ENCODE peak calls at places on chromosomes 6 and 20, in five cellular contexts. W is fibroblast of lung, C is esophagus squamous epithelium, T is HepG2, Y is HCT116. R is an unnamed sample.

GRCh38 chr6:53691667-53692133 is 26.1 kb upstream of the KLHL31 start:
- DNase-seq in W (no peak), C (no peak), T (no peak), Y (no peak), R (no peak)

GRCh38 chr6:84772428-84773132 is 8.2 kb upstream of the TBX18 start:
- DNase-seq in W (no peak), C (no peak), T (no peak), Y (no peak), R (no peak)

GRCh38 chr6:26323525-26324294 is 41.3 kb upstream of the BTN3A2 start:
- DNase-seq in W (no peak), C (no peak), T (peak; percentile 71), Y (no peak), R (no peak)

GRCh38 chr6:35370124-35370741 is 27.9 kb downstream of the PPARD start:
- DNase-seq in W (peak; percentile 93), C (no peak), T (peak; percentile 65), Y (peak; percentile 73), R (peak; percentile 80)

GRCh38 chr6:26420607-26421235 is 18.6 kb downstream of the BTN3A1 start:
- DNase-seq in W (peak; percentile 46), C (no peak), T (peak; percentile 61), Y (peak; percentile 35), R (peak; percentile 25)

GRCh38 chr6:125597411-125598253 is 151.8 kb upstream of the HEY2 start:
- DNase-seq in W (no peak), C (no peak), T (no peak), Y (no peak), R (peak; percentile 66)

GRCh38 chr6:87700351-87700728 is 1.7 kb downstream of the AKIRIN2 start:
- DNase-seq in W (no peak), C (no peak), T (no peak), Y (no peak), R (no peak)

GRCh38 chr6:105810105-105810921 is 275.8 kb upstream of the PRDM1 start:
- DNase-seq in W (peak; percentile 91), C (no peak), T (no peak), Y (peak; percentile 35), R (peak; percentile 23)

GRCh38 chr6:140401666-140402255 is 1027.3 kb upstream of the CITED2 start:
- DNase-seq in W (no peak), C (no peak), T (no peak), Y (no peak), R (no peak)

GRCh38 chr6:30325873-30326445 is 768 bp upstream of the TRIM39 start:
- DNase-seq in W (no peak), C (no peak), T (no peak), Y (peak; percentile 59), R (no peak)

GRCh38 chr6:79797105-79797504 is 150.2 kb downstream of the ELOVL4 start:
- DNase-seq in W (no peak), C (no peak), T (no peak), Y (no peak), R (no peak)

GRCh38 chr6:118468682-118469465 is 79.2 kb upstream of the PLN start:
- DNase-seq in W (peak; percentile 42), C (no peak), T (peak; percentile 90), Y (no peak), R (no peak)

GRCh38 chr6:13355969-13356368 is 27.6 kb upstream of the TBC1D7 start:
- DNase-seq in W (no peak), C (no peak), T (no peak), Y (no peak), R (no peak)

GRCh38 chr20:8322654-8323053 is 190.6 kb downstream of the PLCB1 start:
- DNase-seq in W (no peak), C (no peak), T (no peak), Y (no peak), R (no peak)

GRCh38 chr6:89402776-89403175 is 9.3 kb downstream of the RRAGD start:
- DNase-seq in W (no peak), C (no peak), T (no peak), Y (no peak), R (no peak)

GRCh38 chr20:48638546-48638945 is 189.3 kb downstream of the PREX1 start:
- DNase-seq in W (peak; percentile 68), C (no peak), T (no peak), Y (peak; percentile 16), R (no peak)

DNA sequence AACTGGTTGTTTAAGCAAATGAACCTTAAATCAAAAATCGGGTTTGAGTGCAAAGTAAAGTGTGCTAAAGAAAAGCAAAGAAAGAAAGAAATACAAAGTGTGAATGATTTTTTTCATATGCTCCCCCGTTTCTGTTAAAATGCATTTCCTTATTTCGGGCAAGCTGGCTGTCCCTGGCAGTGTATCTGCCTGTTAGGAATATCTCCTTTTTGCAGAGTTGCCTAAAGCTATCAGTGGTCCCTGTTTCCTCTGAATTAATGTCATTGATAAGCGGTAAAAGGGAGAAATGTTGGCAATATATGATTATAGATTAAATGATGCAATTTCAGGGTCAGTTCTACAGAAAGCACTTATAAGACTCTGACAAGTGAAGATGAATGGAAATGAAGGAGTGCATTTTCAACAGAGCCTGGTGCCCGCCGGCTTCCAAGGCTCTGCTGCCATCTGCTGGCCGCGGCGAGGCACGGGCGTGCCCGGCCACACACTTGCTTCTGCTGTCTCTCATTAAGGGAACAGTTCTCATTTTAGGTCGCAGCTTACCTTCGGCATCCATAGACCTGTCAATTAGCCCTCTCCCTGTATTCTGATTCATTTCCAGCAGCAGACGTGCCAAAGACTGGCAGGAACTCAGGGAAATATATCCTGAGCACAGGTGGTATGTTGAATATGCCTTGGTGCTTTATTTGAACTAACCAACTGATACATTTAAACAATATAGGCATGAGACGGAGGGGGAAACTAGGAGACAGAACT is 381.9 kb downstream of the C6orf118 start:
- DNase-seq in W (peak; percentile 50), C (no peak), T (peak; percentile 18), Y (peak; percentile 1), R (peak; percentile 48)
- H3K4me3 ChIP-seq in W (no peak overlapping the region), C (no peak overlapping the region), T (no peak overlapping the region), Y (no peak overlapping the region), R (no peak overlapping the region)

GRCh38 chr6:132459605-132459952 is 53.3 kb downstream of the STX7 start:
- DNase-seq in W (no peak), C (no peak), T (no peak), Y (no peak), R (no peak)

GRCh38 chr6:132461958-132462357 is 51.0 kb downstream of the STX7 start:
- DNase-seq in W (no peak), C (no peak), T (no peak), Y (no peak), R (no peak)

GRCh38 chr6:132458887-132459604 is 53.9 kb downstream of the STX7 start:
- DNase-seq in W (no peak), C (no peak), T (no peak), Y (no peak), R (no peak)

DNA sequence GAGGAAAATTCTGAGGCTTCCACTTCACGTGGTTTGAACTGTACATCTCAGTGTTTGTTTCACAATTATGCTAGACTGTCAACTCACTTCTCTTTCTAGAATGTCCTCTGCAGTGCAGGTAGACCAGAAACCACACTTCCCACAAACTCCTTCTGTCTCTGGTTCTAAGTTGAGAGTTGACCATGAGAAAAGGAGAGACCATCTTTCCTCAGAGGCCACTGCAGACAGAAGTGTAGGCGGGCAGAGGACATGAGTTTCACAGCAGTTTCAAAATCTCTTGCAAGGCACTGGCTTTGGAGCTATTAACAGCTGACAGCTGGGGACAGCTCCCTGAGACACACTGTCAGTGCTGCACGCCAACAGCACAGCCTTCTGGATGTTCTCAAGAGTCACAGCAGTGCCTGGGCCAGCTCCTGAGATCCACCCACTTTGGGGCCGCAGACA is 55.4 kb upstream of the MOXD1 start:
- DNase-seq in W (peak; percentile 21), C (no peak), T (no peak), Y (no peak), R (peak; percentile 58)
- H3K27ac ChIP-seq in W (no peak overlapping the region), C (no peak overlapping the region), T (no peak overlapping the region), Y (no peak overlapping the region), R (no peak overlapping the region)

DNA sequence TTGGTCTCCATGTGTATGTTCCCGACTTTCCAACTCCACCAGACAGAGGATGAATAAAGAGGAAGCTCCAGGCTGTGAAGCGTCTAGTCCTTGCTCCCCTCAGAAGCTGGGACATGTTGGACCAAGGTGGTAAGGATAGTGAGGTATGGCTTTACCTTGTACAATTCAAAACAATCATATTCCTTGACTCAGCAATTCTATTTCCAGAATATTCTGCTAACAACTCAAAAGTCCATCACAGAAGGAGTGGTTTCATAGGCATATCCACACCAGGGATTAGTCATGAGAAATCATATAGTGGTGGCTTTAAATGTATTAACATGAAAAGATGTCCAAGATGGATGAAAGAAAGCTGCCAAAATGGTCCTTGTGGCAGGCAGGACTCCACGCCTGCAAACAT is 19.8 kb downstream of the FKBP1A start:
- DNase-seq in W (no peak), C (no peak), T (no peak), Y (no peak), R (peak; percentile 2)
- H3K4me1 ChIP-seq in W (peaks cover 20% of the 10 kb centered on the region), C (peaks cover 81% of the 10 kb centered on the region), T (peaks cover 13% of the 10 kb centered on the region), Y (peaks cover 6% of the 10 kb centered on the region), R (peaks cover 92% of the 10 kb centered on the region)

GRCh38 chr20:5687884-5688283 is 62.3 kb upstream of the SHLD1 start:
- DNase-seq in W (no peak), C (no peak), T (no peak), Y (no peak), R (no peak)

GRCh38 chr20:5688431-5688972 is 61.7 kb upstream of the SHLD1 start:
- DNase-seq in W (no peak), C (no peak), T (no peak), Y (no peak), R (peak; percentile 34)

GRCh38 chr20:5689451-5689850 is 60.8 kb upstream of the SHLD1 start:
- DNase-seq in W (no peak), C (no peak), T (peak; percentile 47), Y (no peak), R (no peak)

GRCh38 chr20:5696011-5696559 is 54.1 kb upstream of the SHLD1 start:
- DNase-seq in W (peak; percentile 99), C (no peak), T (peak; percentile 47), Y (no peak), R (no peak)

GRCh38 chr20:5691918-5692618 is 58.1 kb upstream of the SHLD1 start:
- DNase-seq in W (no peak), C (no peak), T (peak; percentile 35), Y (no peak), R (no peak)
- H3K4me3 ChIP-seq in W (no peak overlapping the region), C (no peak overlapping the region), T (no peak overlapping the region), Y (no peak overlapping the region), R (no peak overlapping the region)

GRCh38 chr6:157840261-157840660 is 17.2 kb downstream of the SNX9 start:
- DNase-seq in W (no peak), C (no peak), T (no peak), Y (no peak), R (no peak)
- H3K27ac ChIP-seq in W (no peak overlapping the region), C (no peak overlapping the region), T (no peak overlapping the region), Y (peak overlapping the region; percentile 64), R (no peak overlapping the region)

DNA sequence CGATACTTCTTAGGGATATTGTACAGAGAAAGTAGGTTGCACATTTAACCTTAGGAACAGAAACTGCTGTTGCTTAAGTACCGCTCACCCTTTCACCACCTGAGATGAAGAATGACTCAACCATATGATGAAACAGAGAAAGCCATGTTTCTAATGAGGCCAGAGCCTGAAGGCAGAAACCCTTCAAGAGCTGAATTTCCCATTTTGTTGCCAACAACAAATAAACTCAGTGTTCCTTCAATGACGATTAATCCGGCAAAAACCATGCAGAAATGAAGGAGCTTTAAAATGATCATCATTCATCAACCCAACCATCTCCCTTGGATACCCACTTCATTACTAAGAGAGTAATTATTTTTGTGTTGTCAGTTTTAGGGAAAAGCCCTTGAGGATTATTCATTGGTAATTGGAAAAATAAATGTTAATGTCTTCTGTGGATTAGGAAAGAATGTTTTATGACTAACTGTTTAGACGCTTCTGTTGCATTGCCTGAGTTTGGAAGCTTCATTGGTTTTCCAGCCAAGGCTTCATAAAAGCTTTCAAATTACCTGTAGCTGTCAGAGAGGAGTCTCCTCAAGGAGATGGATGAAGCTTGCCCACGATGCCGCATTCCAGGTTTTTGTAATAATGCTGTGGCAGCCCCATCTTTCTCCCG is 112.1 kb upstream of the IYD start:
- DNase-seq in W (peak; percentile 72), C (no peak), T (no peak), Y (no peak), R (no peak)
- H3K4me1 ChIP-seq in W (no peaks in the 10 kb centered on the region), C (peaks cover 43% of the 10 kb centered on the region), T (no peaks in the 10 kb centered on the region), Y (peaks cover 12% of the 10 kb centered on the region), R (peaks cover 6% of the 10 kb centered on the region)

R was measured in heart right ventricle.